ENCODE peak calls at places on chromosome 15, in five cellular contexts. B, J, A, K and Y are unnamed samples.

GRCh38 chr15:42890161-42890913 is 30.2 kb downstream of the TTBK2 start:
- DNase-seq in B (no peak), K (no peak), J (peak; percentile 49), A (no peak), Y (peak; percentile 94)

GRCh38 chr15:47968593-47968992 is 152.2 kb upstream of the SLC24A5 start:
- DNase-seq in B (no peak), K (no peak), J (no peak), A (no peak), Y (no peak)

GRCh38 chr15:82146990-82147461 is 101.2 kb upstream of the MEX3B start:
- DNase-seq in K (no peak), J (no peak), B (peak; percentile 61), A (no peak), Y (peak; percentile 83)

GRCh38 chr15:78775472-78775871 is 35.8 kb downstream of the ADAMTS7 start:
- DNase-seq in K (no peak), B (no peak), J (no peak), A (no peak), Y (no peak)

GRCh38 chr15:39232512-39232911 is 348.4 kb upstream of the THBS1 start:
- DNase-seq in J (peak; percentile 70), B (peak; percentile 4), A (no peak), K (peak; percentile 84), Y (peak; percentile 51)

GRCh38 chr15:95520511-95520910 is 810.0 kb upstream of the NR2F2 start:
- DNase-seq in A (no peak), J (no peak), K (no peak), B (no peak), Y (no peak)

GRCh38 chr15:67201136-67201535 is 53.3 kb downstream of the AAGAB start:
- DNase-seq in B (no peak), J (no peak), K (no peak), A (no peak), Y (no peak)

GRCh38 chr15:59372352-59373211 is at the start of gene MYO1E:
- DNase-seq in B (peak; percentile 100), K (peak; percentile 91), J (peak; percentile 94), A (peak; percentile 88), Y (peak; percentile 98)

GRCh38 chr15:80107774-80108173 is 45.0 kb upstream of the FAH start:
- DNase-seq in J (no peak), K (no peak), A (peak; percentile 69), B (no peak), Y (peak; percentile 14)

GRCh38 chr15:27993544-27993943 is 105.6 kb downstream of the OCA2 start:
- DNase-seq in B (no peak), J (no peak), A (no peak), K (no peak), Y (no peak)

GRCh38 chr15:99978426-99978825 is 245.2 kb upstream of the LYSMD4 start:
- DNase-seq in K (no peak), J (no peak), A (no peak), B (no peak), Y (no peak)

GRCh38 chr15:101112336-101113113 is 139.3 kb downstream of the CHSY1 start:
- DNase-seq in K (no peak), B (no peak), A (peak; percentile 31), J (no peak), Y (no peak)

GRCh38 chr15:62109457-62109856 is 42.7 kb downstream of the C2CD4A start:
- DNase-seq in K (no peak), J (no peak), A (no peak), B (no peak), Y (no peak)

GRCh38 chr15:72062319-72062718 is 55.6 kb downstream of the MYO9A start:
- DNase-seq in B (no peak), K (no peak), J (no peak), A (no peak), Y (no peak)

GRCh38 chr15:76345880-76346665 is 9.5 kb downstream of the ISL2 start:
- DNase-seq in J (no peak), K (no peak), A (no peak), B (no peak), Y (no peak)

GRCh38 chr15:40305281-40305680 is 2.5 kb downstream of the PLCB2 start:
- DNase-seq in A (no peak), K (no peak), B (no peak), J (no peak), Y (no peak)

GRCh38 chr15:98522127-98522526 is 126.2 kb upstream of the IGF1R start:
- DNase-seq in A (no peak), K (no peak), J (no peak), B (no peak), Y (no peak)

GRCh38 chr15:99197861-99198260 is 51.5 kb downstream of the TTC23 start:
- DNase-seq in A (no peak), J (no peak), B (no peak), K (no peak), Y (peak; percentile 1)

GRCh38 chr15:53312707-53313106 is 446.8 kb downstream of the WDR72 start:
- DNase-seq in K (no peak), J (no peak), A (no peak), B (no peak), Y (no peak)

GRCh38 chr15:89110060-89110459 is 21.8 kb downstream of the ABHD2 start:
- DNase-seq in J (no peak), B (no peak), A (no peak), K (no peak), Y (no peak)

GRCh38 chr15:37995461-37996347 is 61.3 kb downstream of the TMCO5A start:
- DNase-seq in J (peak; percentile 27), B (no peak), K (peak; percentile 50), A (no peak), Y (peak; percentile 85)
- H3K4me3 ChIP-seq in J (no peak overlapping the region), B (no peak overlapping the region), K (no peak overlapping the region), A (no peak overlapping the region), Y (no peak overlapping the region)

GRCh38 chr15:69126054-69126469 is 34.4 kb upstream of the GLCE start:
- DNase-seq in B (no peak), A (no peak), J (peak; percentile 78), K (peak; percentile 23), Y (peak; percentile 30)

GRCh38 chr15:69129026-69129385 is 31.4 kb upstream of the GLCE start:
- DNase-seq in B (no peak), J (no peak), K (no peak), A (no peak), Y (no peak)

GRCh38 chr15:69121198-69121828 is 39.1 kb upstream of the GLCE start:
- DNase-seq in J (no peak), A (no peak), K (no peak), B (no peak), Y (no peak)

GRCh38 chr15:69127226-69127625 is 33.2 kb upstream of the GLCE start:
- DNase-seq in B (no peak), A (no peak), J (no peak), K (no peak), Y (no peak)

GRCh38 chr15:69125236-69125635 is 35.2 kb upstream of the GLCE start:
- DNase-seq in A (no peak), J (no peak), K (no peak), B (no peak), Y (no peak)
- TF ChIP-seq CTCF in A (no peak), J (no peak), K (no peak), B (no peak), Y (no peak)

DNA sequence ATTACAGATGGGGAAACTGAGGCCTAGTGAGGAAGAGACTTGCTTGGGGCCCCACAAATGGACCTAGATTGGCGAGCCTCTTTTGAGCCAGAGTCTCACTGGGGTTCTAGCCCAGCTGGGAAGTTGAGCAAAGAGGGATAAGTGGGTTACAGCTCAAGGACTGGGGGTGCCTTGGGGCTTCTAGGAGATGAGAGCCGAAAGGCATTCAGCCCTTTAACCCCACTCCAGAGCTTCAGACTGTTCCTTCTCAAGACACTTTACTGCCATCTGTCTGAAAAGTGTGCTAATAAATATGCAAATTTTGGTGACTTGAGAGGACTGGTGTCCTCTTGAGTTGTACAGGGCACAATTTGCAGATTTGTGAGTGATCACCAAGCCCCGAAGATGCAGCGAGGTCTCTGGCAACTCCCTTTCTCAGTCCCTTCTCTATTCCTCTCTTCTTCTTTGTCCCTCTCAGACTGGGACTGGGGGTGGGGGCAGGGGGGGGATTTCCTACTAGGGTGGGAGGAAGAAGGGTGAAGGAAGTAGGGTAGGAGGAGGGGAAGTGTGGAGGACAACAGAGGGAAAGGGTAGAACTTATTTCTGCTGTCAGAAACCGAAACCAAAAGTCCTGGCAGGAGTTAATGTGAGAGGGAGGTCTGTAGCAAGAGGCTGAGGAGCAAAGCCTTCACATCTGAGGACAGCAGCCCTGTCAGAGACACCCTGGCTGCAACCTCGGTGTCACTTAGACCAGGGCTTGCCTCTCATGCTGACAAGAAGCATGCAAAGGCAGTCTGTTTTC is 16.2 kb upstream of the ANKDD1A start:
- DNase-seq in A (no peak), K (no peak), J (no peak), B (no peak), Y (peak; percentile 58)
- H3K4me3 ChIP-seq in A (no peak overlapping the region), K (no peak overlapping the region), J (peak overlapping the region; percentile 27), B (no peak overlapping the region), Y (peak overlapping the region; percentile 31)

DNA sequence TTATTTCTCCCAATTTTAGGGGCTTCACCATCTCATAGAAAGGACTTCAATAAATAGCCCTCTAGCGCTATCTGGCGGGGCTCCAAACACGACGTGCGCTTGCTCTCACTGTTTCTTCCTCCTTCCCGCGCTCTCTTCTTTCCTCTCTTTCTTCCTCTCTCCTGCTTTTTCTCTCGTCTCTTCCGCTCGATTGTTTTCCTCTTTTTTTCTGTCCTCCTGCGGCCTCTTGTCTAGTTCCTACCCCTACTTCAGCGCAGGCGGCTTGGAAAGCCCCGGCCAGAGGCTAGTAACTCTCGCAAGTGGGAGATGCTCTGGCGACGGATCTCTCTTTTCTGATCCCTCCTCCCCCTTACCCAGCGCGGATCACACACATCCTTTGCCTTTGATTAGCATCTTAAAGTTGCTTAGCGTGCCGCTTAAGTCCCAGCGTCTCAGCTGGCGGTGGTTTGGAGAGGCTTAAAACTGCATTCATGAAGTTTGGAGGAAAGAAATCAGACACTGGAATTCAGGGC is 6.2 kb upstream of the MEIS2 start:
- DNase-seq in A (peak; percentile 71), B (no peak), J (no peak), K (no peak), Y (peak; percentile 71)
- TF ChIP-seq CTCF in A (no peak), B (no peak), J (peak; percentile 30), K (peak; percentile 8), Y (no peak)

GRCh38 chr15:92810418-92811138 is 89.5 kb upstream of the CHD2 start:
- DNase-seq in B (no peak), K (no peak), J (no peak), A (peak; percentile 83), Y (peak; percentile 61)
- H3K4me3 ChIP-seq in B (peak overlapping the region; percentile 41), K (peak overlapping the region; percentile 39), J (peak overlapping the region; percentile 61), A (peak overlapping the region; percentile 31), Y (peak overlapping the region; percentile 49)

DNA sequence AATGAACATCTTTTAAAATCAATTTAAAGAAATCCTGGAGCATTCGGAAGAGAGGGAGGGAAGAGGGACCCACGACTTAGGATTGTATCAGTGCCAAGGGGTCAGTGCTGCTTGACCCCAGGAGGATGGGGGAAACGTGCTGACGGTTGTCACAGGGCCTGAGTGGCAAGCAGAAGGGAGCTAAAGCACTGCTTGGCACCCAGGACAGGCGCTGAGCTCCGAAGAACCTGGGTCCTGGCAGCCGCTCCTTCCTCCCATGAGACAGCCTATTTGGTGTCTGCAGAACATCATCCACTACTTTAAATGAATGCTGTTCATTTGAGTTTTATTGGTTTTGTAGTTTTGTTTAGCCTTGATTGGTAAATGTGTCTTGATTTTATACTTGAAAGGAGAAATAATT is 54.5 kb downstream of the RGMA start:
- DNase-seq in K (no peak), J (no peak), A (no peak), B (no peak), Y (no peak)
- TF ChIP-seq CTCF in K (no peak), J (no peak), A (no peak), B (no peak), Y (no peak)